ENCODE peak calls at places on chromosome 4, in seven cellular contexts. M is lower lobe of right lung, D is IMR-90, P is fibroblast of lung, O is A673, S is transverse colon, F is lung. V is an unnamed sample. For H3K4me1, the result is how much of the 10 kb centered on the place peaks cover.

GRCh38 chr4:94947681-94948108 is 189.9 kb downstream of the BMPR1B start:
- DNase-seq in P (no peak), O (no peak), S (no peak), M (no peak), F (no peak), D (no peak), V (no peak)

GRCh38 chr4:143287571-143287923 is 49.1 kb upstream of the GAB1 start:
- DNase-seq in F (no peak), S (no peak), M (no peak), D (no peak), P (no peak), O (peak), V (no peak)

GRCh38 chr4:175371091-175371490 is 441.0 kb downstream of the GPM6A start:
- DNase-seq in F (no peak), M (no peak), S (no peak), P (no peak), O (no peak), D (no peak), V (no peak)

GRCh38 chr4:176387571-176387970 is 67.8 kb downstream of the SPCS3 start:
- DNase-seq in M (no peak), S (no peak), D (peak), F (no peak), O (peak), P (peak), V (no peak)

GRCh38 chr4:138243369-138243768 is 1.2 kb upstream of the SLC7A11 start:
- DNase-seq in S (no peak), D (no peak), O (no peak), F (no peak), P (no peak), M (no peak), V (peak)

GRCh38 chr4:16916719-16917337 is 18.4 kb upstream of the LDB2 start:
- DNase-seq in S (peak), D (no peak), P (peak), O (peak), M (no peak), F (no peak), V (no peak)

GRCh38 chr4:24477919-24478318 is 106.4 kb downstream of the DHX15 start:
- DNase-seq in D (peak), S (no peak), M (no peak), F (no peak), O (peak), P (peak), V (peak)

GRCh38 chr4:7808181-7808580 is 131.5 kb downstream of the AFAP1 start:
- DNase-seq in P (no peak), O (no peak), D (no peak), M (no peak), F (no peak), S (no peak), V (no peak)

GRCh38 chr4:112693507-112693906 is 56.6 kb downstream of the LARP7 start:
- DNase-seq in M (no peak), D (no peak), S (no peak), O (no peak), P (no peak), F (no peak), V (no peak)

GRCh38 chr4:6751611-6752485 is 30.7 kb upstream of the KIAA0232 start:
- DNase-seq in F (no peak), M (peak), P (no peak), O (no peak), S (no peak), D (peak), V (no peak)

GRCh38 chr4:76881375-76881774 is 16.6 kb downstream of the SOWAHB start:
- DNase-seq in P (no peak), D (no peak), O (no peak), S (peak), M (no peak), F (no peak), V (no peak)

GRCh38 chr4:78644744-78645330 is 93.3 kb downstream of the ANXA3 start:
- DNase-seq in P (peak), M (no peak), S (peak), O (peak), D (peak), F (peak), V (peak)

GRCh38 chr4:111542056-111542455 is 603.2 kb upstream of the FAM241A start:
- DNase-seq in S (no peak), P (no peak), O (no peak), D (peak), F (no peak), M (no peak), V (no peak)

GRCh38 chr4:121199742-121200561 is 35.8 kb upstream of the TNIP3 start:
- DNase-seq in P (no peak), D (no peak), M (no peak), O (no peak), F (no peak), S (no peak), V (no peak)

GRCh38 chr4:159137176-159137575 is 34.3 kb downstream of the RAPGEF2 start:
- DNase-seq in S (peak), D (no peak), F (no peak), M (no peak), O (no peak), P (no peak), V (no peak)

DNA sequence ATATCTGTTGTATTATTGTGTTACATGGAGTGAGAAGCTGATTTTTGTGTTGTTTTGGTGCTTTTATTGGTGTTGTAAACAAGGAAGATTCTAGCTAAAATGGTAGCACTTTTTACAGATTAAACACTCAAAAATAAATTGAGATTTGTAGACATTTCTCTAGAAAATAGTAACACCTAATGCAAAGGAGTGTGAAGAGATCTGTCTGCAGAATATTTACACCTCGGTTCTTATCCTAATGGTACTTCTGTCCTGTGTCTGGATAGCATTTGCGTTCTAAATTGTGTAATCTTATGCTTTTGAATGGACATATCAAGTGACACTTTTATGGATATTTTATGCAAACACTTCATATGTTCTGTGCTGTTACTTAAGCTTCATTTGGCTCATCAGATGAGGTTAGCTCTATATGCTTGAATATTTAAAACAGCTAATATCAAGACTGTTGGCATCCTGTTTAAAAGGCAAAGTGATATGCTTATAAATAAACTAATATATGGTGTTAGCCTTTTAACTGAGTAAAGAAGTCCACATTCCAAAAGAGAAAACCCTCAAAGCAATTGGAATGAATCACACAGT is 6.0 kb downstream of the PCDH7 start:
- DNase-seq in M (no peak), P (peak), F (no peak), D (no peak), S (no peak), O (peak), V (no peak)
- H3K4me1 ChIP-seq in M (under half), P (under half), F (under half), D (under half), S (under half), O (under half), V (under half)

GRCh38 chr4:105878668-105879067 is 16.6 kb upstream of the NPNT start:
- DNase-seq in S (no peak), M (no peak), P (no peak), F (no peak), O (no peak), D (no peak), V (no peak)

GRCh38 chr4:105871997-105872396 is 23.3 kb upstream of the NPNT start:
- DNase-seq in M (no peak), O (no peak), P (no peak), F (no peak), S (no peak), D (no peak), V (no peak)

DNA sequence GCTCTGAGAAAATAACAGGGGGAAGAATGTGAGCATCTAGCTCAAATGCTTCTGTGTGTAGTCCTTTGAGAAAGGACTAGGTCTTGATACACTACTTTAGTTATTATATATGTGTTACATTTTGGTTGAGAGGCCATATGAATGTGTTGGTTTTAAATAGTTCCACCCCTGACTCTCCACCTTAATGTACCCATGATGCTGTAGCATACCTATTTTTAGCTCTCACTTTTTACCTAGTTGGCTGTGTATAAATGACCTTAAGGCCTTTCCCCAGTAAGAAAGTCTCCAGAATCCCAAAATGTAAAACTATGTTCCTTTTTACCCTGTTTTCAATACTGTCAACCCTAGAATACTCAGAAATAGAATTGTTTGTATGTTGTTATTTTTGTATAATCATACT is 20.0 kb upstream of the NPNT start:
- DNase-seq in S (no peak), O (no peak), M (no peak), D (no peak), P (no peak), F (no peak), V (no peak)
- H3K27ac ChIP-seq in S (no peak), O (no peak), M (no peak), D (no peak), P (no peak), F (no peak), V (no peak)

GRCh38 chr4:38743866-38744265 is 38.9 kb downstream of the TLR10 start:
- DNase-seq in D (no peak), O (no peak), S (no peak), P (no peak), M (no peak), F (no peak), V (no peak)
- TF ChIP-seq CTCF in D (no peak), O (no peak), S (no peak), P (no peak), M (no peak), F (no peak), V (no peak)

GRCh38 chr4:73870260-73870659 is 1.1 kb downstream of the CXCL1 start:
- DNase-seq in F (peak), D (no peak), P (no peak), O (no peak), M (peak), S (peak), V (no peak)
- H3K4me1 ChIP-seq in F (under half), D (under half), P (under half), O (under half), M (under half), S (under half), V (under half)

V was measured in astrocyte.